ENCODE peak calls at places on chromosomes 6 and 20, in nine cellular contexts. One of them, this sample, is unnamed.

GRCh38 chr6:108564178-108564577 is 3.5 kb downstream of the FOXO3 start:
- DNase-seq in HepG2: no peak
- DNase-seq in cardiac fibroblast: peak
- DNase-seq in ACHN: peak
- DNase-seq in GM06990: peak
- DNase-seq in cardiac muscle cell: peak
- DNase-seq in psoas muscle: no peak
- DNase-seq in osteocyte: no peak
- DNase-seq in GM10248: no peak
- DNase-seq in this sample: no peak

GRCh38 chr6:112525749-112526148 is 178.6 kb downstream of the RFPL4B start:
- DNase-seq in HepG2: no peak
- DNase-seq in cardiac fibroblast: no peak
- DNase-seq in ACHN: no peak
- DNase-seq in GM06990: no peak
- DNase-seq in cardiac muscle cell: no peak
- DNase-seq in psoas muscle: no peak
- DNase-seq in osteocyte: no peak
- DNase-seq in GM10248: no peak
- DNase-seq in this sample: no peak

GRCh38 chr6:32972353-32973143 is 4.2 kb downstream of the BRD2 start:
- DNase-seq in HepG2: no peak
- DNase-seq in cardiac fibroblast: no peak
- DNase-seq in ACHN: no peak
- DNase-seq in GM06990: no peak
- DNase-seq in cardiac muscle cell: no peak
- DNase-seq in psoas muscle: no peak
- DNase-seq in osteocyte: no peak
- DNase-seq in GM10248: no peak
- DNase-seq in this sample: no peak

GRCh38 chr20:38054647-38055046 is 21.1 kb downstream of the RPRD1B start:
- DNase-seq in HepG2: no peak
- DNase-seq in cardiac fibroblast: no peak
- DNase-seq in ACHN: no peak
- DNase-seq in GM06990: no peak
- DNase-seq in cardiac muscle cell: no peak
- DNase-seq in psoas muscle: no peak
- DNase-seq in osteocyte: no peak
- DNase-seq in GM10248: no peak
- DNase-seq in this sample: no peak

GRCh38 chr6:132961610-132962009 is 147.2 kb downstream of the RPS12 start:
- DNase-seq in HepG2: peak
- DNase-seq in cardiac fibroblast: no peak
- DNase-seq in ACHN: peak
- DNase-seq in GM06990: no peak
- DNase-seq in cardiac muscle cell: no peak
- DNase-seq in psoas muscle: no peak
- DNase-seq in osteocyte: no peak
- DNase-seq in GM10248: peak
- DNase-seq in this sample: no peak

GRCh38 chr6:52994789-52995078 is 350 bp downstream of the GSTA4 start:
- DNase-seq in HepG2: no peak
- DNase-seq in cardiac fibroblast: no peak
- DNase-seq in ACHN: no peak
- DNase-seq in GM06990: no peak
- DNase-seq in cardiac muscle cell: no peak
- DNase-seq in psoas muscle: peak
- DNase-seq in osteocyte: no peak
- DNase-seq in GM10248: peak
- DNase-seq in this sample: peak

GRCh38 chr6:148974351-148974750 is 227.5 kb downstream of the UST start:
- DNase-seq in HepG2: no peak
- DNase-seq in cardiac fibroblast: no peak
- DNase-seq in ACHN: no peak
- DNase-seq in GM06990: no peak
- DNase-seq in cardiac muscle cell: no peak
- DNase-seq in psoas muscle: no peak
- DNase-seq in osteocyte: no peak
- DNase-seq in GM10248: no peak
- DNase-seq in this sample: no peak

GRCh38 chr6:31898200-31899011 is 908 bp upstream of the EHMT2 start:
- DNase-seq in HepG2: peak
- DNase-seq in cardiac fibroblast: peak
- DNase-seq in ACHN: peak
- DNase-seq in GM06990: no peak
- DNase-seq in cardiac muscle cell: peak
- DNase-seq in psoas muscle: no peak
- DNase-seq in osteocyte: no peak
- DNase-seq in GM10248: no peak
- DNase-seq in this sample: peak

GRCh38 chr6:154229796-154230195 is 126.8 kb downstream of the IPCEF1 start:
- DNase-seq in HepG2: no peak
- DNase-seq in cardiac fibroblast: no peak
- DNase-seq in ACHN: no peak
- DNase-seq in GM06990: peak
- DNase-seq in cardiac muscle cell: no peak
- DNase-seq in psoas muscle: no peak
- DNase-seq in osteocyte: no peak
- DNase-seq in GM10248: peak
- DNase-seq in this sample: no peak

GRCh38 chr20:37902504-37903313 is at the start of gene VSTM2L:
- DNase-seq in HepG2: no peak
- DNase-seq in cardiac fibroblast: peak
- DNase-seq in ACHN: peak
- DNase-seq in GM06990: peak
- DNase-seq in cardiac muscle cell: peak
- DNase-seq in psoas muscle: no peak
- DNase-seq in osteocyte: no peak
- DNase-seq in GM10248: peak
- DNase-seq in this sample: peak

GRCh38 chr6:14966902-14967711 is 278.8 kb upstream of the JARID2 start:
- DNase-seq in HepG2: no peak
- DNase-seq in cardiac fibroblast: no peak
- DNase-seq in ACHN: no peak
- DNase-seq in GM06990: no peak
- DNase-seq in cardiac muscle cell: no peak
- DNase-seq in psoas muscle: no peak
- DNase-seq in osteocyte: no peak
- DNase-seq in GM10248: no peak
- DNase-seq in this sample: no peak

This sample was measured in nephron progenitor cell.